ENCODE peak calls at places on chromosome 16, in ten cellular contexts. I, V, P, H, T, X, R, U, Z and D are unnamed samples.

GRCh38 chr16:84045001-84045817 is 2.6 kb upstream of the SLC38A8 start:
- DNase-seq in I (no peak), V (peak), P (peak), H (no peak), T (no peak), X (no peak), R (no peak), U (peak), Z (no peak), D (no peak)

GRCh38 chr16:81394966-81395655 is 49.5 kb upstream of the CMIP start:
- DNase-seq in I (no peak), V (no peak), P (no peak), H (peak), T (peak), X (no peak), R (no peak), U (no peak), Z (no peak), D (no peak)

GRCh38 chr16:27473101-27473900 is 71.3 kb downstream of the IL21R start:
- DNase-seq in I (no peak), V (no peak), P (no peak), H (no peak), T (no peak), X (no peak), R (no peak), U (no peak), Z (no peak), D (no peak)

GRCh38 chr16:4767872-4768548 is 1.0 kb upstream of the ZNF500 start:
- DNase-seq in I (no peak), V (no peak), P (no peak), H (peak), T (no peak), X (peak), R (no peak), U (no peak), Z (no peak), D (no peak)

GRCh38 chr16:720507-720989 is 398 bp upstream of the ANTKMT start:
- DNase-seq in I (peak), V (no peak), P (peak), H (peak), T (peak), X (peak), R (no peak), U (no peak), Z (no peak), D (no peak)

GRCh38 chr16:22330326-22330725 is 33.1 kb downstream of the POLR3E start:
- DNase-seq in I (no peak), V (no peak), P (no peak), H (no peak), T (no peak), X (no peak), R (no peak), U (no peak), Z (no peak), D (no peak)

GRCh38 chr16:11089504-11090124 is 145.2 kb downstream of the CLEC16A start:
- DNase-seq in I (no peak), V (peak), P (no peak), H (peak), T (no peak), X (no peak), R (no peak), U (no peak), Z (no peak), D (no peak)

GRCh38 chr16:65731840-65732239 is 610.0 kb upstream of the CDH11 start:
- DNase-seq in I (no peak), V (no peak), P (no peak), H (no peak), T (no peak), X (no peak), R (no peak), U (no peak), Z (no peak), D (no peak)

GRCh38 chr16:89547291-89547690 is 13.2 kb upstream of the RPL13 start:
- DNase-seq in I (no peak), V (no peak), P (no peak), H (no peak), T (no peak), X (no peak), R (no peak), U (no peak), Z (no peak), D (no peak)

GRCh38 chr16:47037396-47037745 is 63.9 kb upstream of the DNAJA2 start:
- DNase-seq in I (no peak), V (no peak), P (peak), H (peak), T (peak), X (peak), R (peak), U (no peak), Z (no peak), D (no peak)

GRCh38 chr16:89561195-89562026 is 929 bp downstream of the RPL13 start:
- DNase-seq in I (no peak), V (no peak), P (no peak), H (no peak), T (no peak), X (no peak), R (no peak), U (no peak), Z (no peak), D (no peak)

GRCh38 chr16:67874147-67874771 is 1.4 kb downstream of the EDC4 start:
- DNase-seq in I (no peak), V (no peak), P (no peak), H (no peak), T (no peak), X (peak), R (no peak), U (no peak), Z (no peak), D (no peak)

GRCh38 chr16:77298638-77299360 is 99.6 kb downstream of the SYCE1L start:
- DNase-seq in I (peak), V (no peak), P (no peak), H (peak), T (no peak), X (no peak), R (no peak), U (no peak), Z (no peak), D (no peak)

GRCh38 chr16:27330542-27330941 is 16.8 kb downstream of the IL4R start:
- DNase-seq in I (peak), V (peak), P (no peak), H (peak), T (peak), X (no peak), R (no peak), U (no peak), Z (peak), D (no peak)

GRCh38 chr16:27689711-27690110 is 139.8 kb downstream of the KATNIP start:
- DNase-seq in I (no peak), V (no peak), P (no peak), H (no peak), T (no peak), X (no peak), R (no peak), U (no peak), Z (no peak), D (no peak)

GRCh38 chr16:88893127-88893968 is 26.9 kb upstream of the PABPN1L start:
- DNase-seq in I (no peak), V (no peak), P (no peak), H (no peak), T (no peak), X (no peak), R (no peak), U (no peak), Z (no peak), D (no peak)

GRCh38 chr16:69319381-69319780 is 8.2 kb downstream of the VPS4A start:
- DNase-seq in I (no peak), V (no peak), P (no peak), H (no peak), T (no peak), X (no peak), R (no peak), U (no peak), Z (no peak), D (no peak)

GRCh38 chr16:10514369-10515055 is 65.9 kb downstream of the EMP2 start:
- DNase-seq in I (peak), V (no peak), P (peak), H (peak), T (peak), X (peak), R (peak), U (no peak), Z (no peak), D (peak)

GRCh38 chr16:59210955-59211541 is 476.9 kb upstream of the GOT2 start:
- DNase-seq in I (no peak), V (no peak), P (peak), H (peak), T (peak), X (no peak), R (no peak), U (no peak), Z (no peak), D (no peak)

GRCh38 chr16:80824623-80825364 is 20.4 kb upstream of the CDYL2 start:
- DNase-seq in I (no peak), V (no peak), P (peak), H (peak), T (no peak), X (peak), R (no peak), U (no peak), Z (no peak), D (no peak)

GRCh38 chr16:85659805-85660511 is 28.8 kb downstream of the GINS2 start:
- DNase-seq in I (peak), V (peak), P (peak), H (peak), T (peak), X (peak), R (peak), U (peak), Z (no peak), D (no peak)

GRCh38 chr16:56636616-56637413 is 1.7 kb upstream of the MT1A start:
- DNase-seq in I (no peak), V (no peak), P (no peak), H (no peak), T (no peak), X (no peak), R (no peak), U (no peak), Z (no peak), D (no peak)

GRCh38 chr16:76228546-76229146 is 48.6 kb upstream of the CNTNAP4 start:
- DNase-seq in I (no peak), V (no peak), P (no peak), H (no peak), T (no peak), X (no peak), R (no peak), U (no peak), Z (no peak), D (no peak)